ENCODE peak calls at places on chromosome 21, in five cellular contexts. Y is neuronal stem cell, X is fibroblast of lung, R is cardiac muscle cell, T is fibroblast of mammary gland. L is an unnamed sample.
A peak's percentile ranks its signal among the peaks of the same experiment; 100 is the strongest.

GRCh38 chr21:25298512-25299491 is 308.5 kb downstream of the MRPL39 start:
- DNase-seq in Y (no peak), T (peak; percentile 14), X (peak; percentile 37), R (no peak), L (no peak)

GRCh38 chr21:44836666-44837471 is 19.0 kb upstream of the SUMO3 start:
- DNase-seq in X (no peak), Y (no peak), T (peak; percentile 39), R (peak; percentile 58), L (no peak)

GRCh38 chr21:28018741-28019669 is 973.7 kb downstream of the LTN1 start:
- DNase-seq in T (no peak), R (peak; percentile 12), X (no peak), Y (no peak), L (no peak)

GRCh38 chr21:43287974-43288755 is 119.4 kb downstream of the CRYAA start:
- DNase-seq in Y (no peak), R (no peak), X (no peak), T (no peak), L (no peak)

GRCh38 chr21:31182231-31183129 is 144.2 kb upstream of the KRTAP19-8 start:
- DNase-seq in T (no peak), R (no peak), Y (no peak), X (no peak), L (peak; percentile 61)

GRCh38 chr21:36883532-36884486 is 82.7 kb downstream of the HLCS start:
- DNase-seq in T (no peak), Y (no peak), X (peak; percentile 91), R (no peak), L (no peak)

GRCh38 chr21:15793547-15794235 is 63.9 kb downstream of the USP25 start:
- DNase-seq in Y (no peak), R (peak; percentile 36), T (peak; percentile 55), X (no peak), L (no peak)

GRCh38 chr21:35169574-35169973 is 120.5 kb upstream of the RUNX1 start:
- DNase-seq in T (no peak), Y (no peak), R (no peak), X (no peak), L (no peak)

GRCh38 chr21:39869141-39869818 is 2.0 kb downstream of the PCP4 start:
- DNase-seq in X (no peak), Y (no peak), T (no peak), R (no peak), L (no peak)

GRCh38 chr21:25126564-25126963 is 480.7 kb downstream of the MRPL39 start:
- DNase-seq in Y (no peak), T (no peak), R (no peak), X (no peak), L (no peak)

DNA sequence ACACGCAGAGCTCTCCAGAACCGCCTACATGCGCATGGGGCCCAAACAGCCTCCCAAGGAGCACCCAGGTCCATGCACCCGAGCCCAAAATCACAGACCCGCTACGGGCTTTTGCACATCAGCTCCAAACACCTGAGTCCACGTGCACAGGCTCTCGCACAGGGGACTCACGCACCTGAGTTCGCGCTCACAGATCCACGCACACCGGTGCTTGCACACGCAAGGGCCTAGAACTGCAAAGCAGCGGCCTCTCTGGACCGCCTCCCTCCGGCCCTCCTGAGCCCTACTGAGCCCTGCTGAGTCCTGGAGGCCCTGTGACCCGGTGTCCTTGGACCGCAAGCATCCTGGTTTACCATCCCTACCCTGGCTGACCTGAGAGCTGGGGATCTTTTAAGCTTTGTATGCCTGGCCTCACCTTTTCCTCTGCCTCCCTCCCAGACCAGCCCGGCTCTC is 8.3 kb downstream of the OLIG2 start:
- DNase-seq in Y (no peak), R (no peak), X (no peak), T (no peak), L (no peak)
- H3K4me3 ChIP-seq in Y (no peak overlapping the region), R (no peak overlapping the region), X (no peak overlapping the region), T (no peak overlapping the region), L (no peak overlapping the region)

DNA sequence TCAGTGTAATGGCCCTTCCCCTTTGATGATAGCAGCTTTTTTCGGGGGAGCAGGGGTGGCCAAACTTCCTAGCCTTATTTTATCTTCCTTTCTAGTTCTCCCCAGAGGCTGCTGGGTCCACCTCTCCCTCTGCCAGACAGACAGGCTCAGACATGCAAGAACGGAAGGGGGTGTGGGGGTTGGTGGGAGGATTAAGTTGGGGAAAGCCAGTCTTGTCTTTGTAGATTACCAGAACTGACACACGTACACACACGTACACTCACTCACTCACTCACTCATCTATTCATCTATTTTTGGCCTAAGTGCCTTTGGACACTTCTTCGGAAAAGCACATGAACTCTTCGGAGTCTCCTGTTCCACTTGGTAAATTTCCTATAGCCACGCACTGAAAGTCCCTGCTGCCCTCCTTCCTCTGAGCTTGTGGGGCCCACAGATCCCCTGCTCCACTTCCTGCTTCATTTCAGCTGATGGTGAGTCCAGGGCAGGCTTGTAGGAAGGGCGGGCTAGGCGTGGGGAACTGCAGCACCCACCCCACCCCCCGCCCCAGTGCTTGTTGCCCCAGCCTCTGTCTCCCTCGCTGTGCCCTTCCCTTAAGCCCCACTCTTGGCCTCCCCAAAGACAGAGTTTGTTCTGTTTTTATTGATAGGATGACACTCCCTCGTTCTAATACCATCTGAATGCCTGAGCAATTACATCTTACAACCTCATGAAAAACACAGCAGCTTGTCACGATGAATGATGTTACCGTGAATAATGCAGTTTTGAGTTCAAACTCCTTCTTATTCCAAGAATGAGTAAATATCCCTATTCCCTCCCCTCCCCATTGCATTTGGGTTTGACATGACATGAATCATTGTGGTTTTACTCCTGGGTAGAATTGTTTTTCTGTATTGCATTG is 60.7 kb upstream of the ATP5PO start:
- DNase-seq in R (peak; percentile 76), T (peak; percentile 99), X (peak; percentile 99), Y (no peak), L (peak; percentile 44)
- H3K4me3 ChIP-seq in R (no peak overlapping the region), T (no peak overlapping the region), X (no peak overlapping the region), Y (no peak overlapping the region), L (peak overlapping the region; percentile 23)

DNA sequence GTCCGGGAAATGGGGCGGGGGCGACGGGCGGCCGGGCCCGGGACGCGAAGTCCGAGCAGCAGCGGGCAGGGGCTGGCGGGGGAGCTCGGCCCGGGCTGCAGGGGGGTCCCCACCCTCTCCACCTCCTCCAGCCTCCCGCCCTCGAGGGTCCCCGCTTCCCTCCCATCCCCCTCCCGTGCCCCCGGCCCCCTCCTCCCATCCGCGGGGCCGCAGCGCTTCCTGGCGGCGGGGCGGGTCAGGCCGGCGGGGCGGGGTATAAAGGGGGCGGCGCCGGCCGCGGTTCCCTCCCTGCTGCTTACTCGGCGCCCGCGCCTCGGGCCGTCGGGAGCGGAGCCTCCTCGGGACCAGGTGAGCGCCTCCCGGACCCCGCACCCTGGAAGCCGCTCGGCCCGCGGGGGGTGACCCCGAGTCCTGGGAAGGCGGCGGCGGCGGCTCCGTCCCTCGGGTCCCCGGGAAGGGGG is at the start of gene COL6A2:
- DNase-seq in X (peak; percentile 59), R (peak; percentile 77), T (peak; percentile 72), Y (peak; percentile 54), L (peak; percentile 25)
- H3K4me3 ChIP-seq in X (peak within 1 kb of the TSS; percentile 90), R (peak within 1 kb of the TSS; percentile 64), T (peak within 1 kb of the TSS; percentile 85), Y (peak within 1 kb of the TSS; percentile 78), L (no peak within 1 kb of the TSS)

GRCh38 chr21:33019516-33019884 is 6.2 kb upstream of the OLIG2 start:
- DNase-seq in Y (no peak), X (no peak), T (no peak), R (no peak), L (no peak)
- H3K4me3 ChIP-seq in Y (no peak overlapping the region), X (no peak overlapping the region), T (no peak overlapping the region), R (peak overlapping the region; percentile 19), L (no peak overlapping the region)

L was measured in CD8-positive, alpha-beta memory T cell.